ENCODE peak calls at places on chromosomes 13 and 19, in five cellular contexts. A is H1, R is neuronal stem cell, E is mesenchymal stem cell, D is trophoblast cell. S is an unnamed sample.

GRCh38 chr13:114065926-114066774 is 66.3 kb downstream of the RASA3 start:
- DNase-seq in A (no peak), R (no peak), E (no peak), D (no peak), S (no peak)

GRCh38 chr19:6061420-6062130 is 48.7 kb downstream of the RFX2 start:
- DNase-seq in A (no peak), R (no peak), E (no peak), D (no peak), S (no peak)

GRCh38 chr19:43721469-43722048 is 5.7 kb downstream of the IRGC start:
- DNase-seq in A (no peak), R (no peak), E (no peak), D (no peak), S (no peak)

GRCh38 chr19:3784607-3785463 is 1.3 kb downstream of the MATK start:
- DNase-seq in A (peak; percentile 56), R (no peak), E (no peak), D (no peak), S (peak; percentile 27)

GRCh38 chr19:10018219-10018618 is 4.9 kb downstream of the RDH8 start:
- DNase-seq in A (no peak), R (no peak), E (peak; percentile 4), D (no peak), S (no peak)

GRCh38 chr19:36939153-36939552 is 23.0 kb downstream of the ZNF568 start:
- DNase-seq in A (no peak), R (no peak), E (no peak), D (no peak), S (no peak)

GRCh38 chr13:76503756-76504155 is 382.4 kb downstream of the KCTD12 start:
- DNase-seq in A (no peak), R (no peak), E (no peak), D (no peak), S (no peak)

GRCh38 chr19:14830702-14831101 is 4.3 kb downstream of the OR7A5 start:
- DNase-seq in A (no peak), R (no peak), E (no peak), D (no peak), S (no peak)

GRCh38 chr13:106561551-106562170 is 6.3 kb downstream of the ARGLU1 start:
- DNase-seq in A (no peak), R (no peak), E (peak; percentile 64), D (no peak), S (no peak)

GRCh38 chr13:22427783-22428182 is 753.0 kb upstream of the SGCG start:
- DNase-seq in A (no peak), R (no peak), E (no peak), D (no peak), S (no peak)

GRCh38 chr19:6481541-6482342 is at the start of gene DENND1C:
- DNase-seq in A (peak; percentile 65), R (no peak), E (no peak), D (no peak), S (peak; percentile 61)

GRCh38 chr19:1459479-1459878 is 9.6 kb downstream of the APC2 start:
- DNase-seq in A (no peak), R (no peak), E (no peak), D (no peak), S (no peak)

GRCh38 chr13:105608132-105608531 is 927.3 kb downstream of the EFNB2 start:
- DNase-seq in A (no peak), R (no peak), E (no peak), D (no peak), S (no peak)

GRCh38 chr19:18282021-18282787 is 782 bp upstream of the JUND start:
- DNase-seq in A (no peak), R (no peak), E (no peak), D (no peak), S (no peak)

GRCh38 chr13:50389726-50390125 is 374.5 kb downstream of the KCNRG start:
- DNase-seq in A (no peak), R (no peak), E (no peak), D (no peak), S (no peak)

GRCh38 chr13:89514534-89515312 is 1832.8 kb upstream of the MIR17HG start:
- DNase-seq in A (no peak), R (peak; percentile 53), E (peak; percentile 63), D (no peak), S (no peak)

GRCh38 chr13:113887700-113888201 is 23.9 kb upstream of the GAS6 start:
- DNase-seq in A (no peak), R (no peak), E (no peak), D (no peak), S (no peak)

GRCh38 chr19:12880551-12881171 is 588 bp downstream of the DNASE2 start:
- DNase-seq in A (no peak), R (no peak), E (no peak), D (no peak), S (peak; percentile 53)

GRCh38 chr13:39810091-39810877 is 154.8 kb downstream of the COG6 start:
- DNase-seq in A (no peak), R (no peak), E (no peak), D (peak; percentile 27), S (no peak)

GRCh38 chr13:40585911-40586471 is 80.5 kb downstream of the FOXO1 start:
- DNase-seq in A (no peak), R (no peak), E (no peak), D (no peak), S (no peak)

GRCh38 chr13:41196620-41197019 is 2.3 kb upstream of the KBTBD7 start:
- DNase-seq in A (no peak), R (no peak), E (no peak), D (no peak), S (no peak)

GRCh38 chr19:3398114-3398899 is 31.9 kb downstream of the NFIC start:
- DNase-seq in A (no peak), R (no peak), E (peak; percentile 55), D (no peak), S (peak; percentile 51)

GRCh38 chr19:23943411-23943810 is 28.7 kb downstream of the ZNF726 start:
- DNase-seq in A (no peak), R (no peak), E (no peak), D (no peak), S (no peak)

GRCh38 chr19:23949611-23950010 is 34.9 kb downstream of the ZNF726 start:
- DNase-seq in A (no peak), R (no peak), E (peak; percentile 3), D (no peak), S (no peak)

DNA sequence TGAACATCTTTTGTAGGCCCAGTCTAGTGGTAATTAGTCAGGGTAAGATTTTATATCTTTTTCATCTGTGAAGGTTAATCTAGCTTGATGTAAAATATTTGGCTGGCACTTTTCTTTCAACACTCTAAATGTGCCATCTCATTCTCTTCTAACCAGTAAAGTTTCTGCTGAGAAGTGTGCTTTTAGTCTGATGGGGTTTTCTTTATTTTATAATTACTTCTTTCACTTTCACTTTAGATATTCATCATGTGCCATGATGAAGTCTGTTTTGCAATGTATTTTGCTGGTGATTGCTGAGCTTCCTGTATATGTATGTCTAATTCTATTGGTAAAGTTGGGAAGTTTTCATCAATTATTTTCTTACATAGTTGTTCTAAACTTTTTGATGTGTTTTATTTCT is 31.9 kb downstream of the ZNF726 start:
- DNase-seq in A (no peak), R (no peak), E (no peak), D (no peak), S (no peak)
- H2BK12ac ChIP-seq in A (no peak overlapping the region), R (no peak overlapping the region), E (no peak overlapping the region), D (no peak overlapping the region), S (no peak overlapping the region)

GRCh38 chr13:110309661-110310524 is 2.8 kb downstream of the COL4A2 start:
- DNase-seq in A (no peak), R (no peak), E (no peak), D (no peak), S (peak; percentile 15)
- H4K8ac ChIP-seq in A (no peak overlapping the region), R (no peak overlapping the region), E (no peak overlapping the region), D (no peak overlapping the region), S (no peak overlapping the region)

DNA sequence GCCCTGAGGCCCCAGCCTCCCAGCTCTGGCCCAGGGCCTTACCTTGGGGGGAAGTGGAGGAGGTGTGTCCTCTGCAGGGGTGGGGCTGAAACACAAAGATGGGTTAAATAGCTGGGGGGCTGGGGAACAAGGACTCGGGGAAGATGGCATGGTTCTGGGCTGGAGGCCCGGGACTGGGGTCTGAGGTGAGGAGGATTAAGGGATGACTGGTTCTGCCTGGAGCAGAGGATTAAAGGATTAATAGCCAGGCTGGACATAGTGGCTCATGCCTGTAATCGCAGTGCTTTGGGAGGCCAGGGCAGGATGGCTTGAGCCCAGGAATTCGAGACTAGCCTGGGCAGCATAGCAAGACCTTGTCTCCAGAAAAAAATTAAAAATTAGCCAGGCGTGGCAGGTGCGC is 11.6 kb downstream of the MAP4K1 start:
- DNase-seq in A (no peak), R (no peak), E (no peak), D (no peak), S (no peak)
- H2BK12ac ChIP-seq in A (peak overlapping the region; percentile 2), R (peak overlapping the region; percentile 22), E (no peak overlapping the region), D (no peak overlapping the region), S (no peak overlapping the region)

DNA sequence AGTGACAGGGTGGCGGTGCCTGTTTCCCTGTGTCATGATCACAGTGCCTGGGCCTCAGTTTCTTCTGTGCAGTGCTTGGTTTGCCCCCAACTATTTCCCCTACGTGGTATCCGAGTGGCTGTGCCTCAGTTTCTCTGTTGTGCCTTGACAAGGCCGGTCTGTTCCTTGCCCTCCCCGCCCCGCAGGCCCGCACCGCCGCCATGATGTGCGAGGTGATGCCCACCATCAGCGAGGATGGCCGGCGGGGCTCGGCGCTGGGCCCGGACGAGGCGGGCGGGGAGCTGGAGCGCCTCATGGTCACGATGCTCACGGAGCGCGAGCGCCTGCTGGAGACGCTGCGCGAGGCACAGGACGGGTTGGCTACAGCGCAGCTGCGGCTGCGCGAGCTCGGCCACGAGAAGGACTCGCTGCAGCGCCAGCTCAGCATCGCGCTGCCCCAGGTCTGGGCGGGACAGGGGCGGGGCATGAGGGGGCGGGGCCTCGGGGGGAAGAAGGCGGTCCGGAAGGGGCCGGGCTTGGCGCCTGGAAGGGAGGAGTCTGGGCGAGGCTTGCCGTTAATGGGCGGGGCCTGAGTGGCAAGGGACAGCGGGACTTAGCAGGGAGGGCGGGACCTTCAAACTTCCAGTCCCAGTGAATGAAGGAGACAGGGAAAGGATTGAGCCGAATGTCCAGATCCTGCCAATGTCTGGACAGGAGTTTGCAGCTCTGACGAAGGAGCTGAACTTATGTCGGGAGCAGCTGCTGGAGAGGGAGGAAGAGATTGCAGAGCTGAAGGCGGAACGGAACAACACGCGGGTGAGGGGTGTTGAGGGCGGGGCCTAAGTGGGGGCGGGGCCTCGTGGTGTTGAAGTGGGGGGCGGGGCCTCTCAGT is 8.6 kb downstream of the PPFIA3 start:
- DNase-seq in A (peak; percentile 97), R (peak; percentile 98), E (peak; percentile 98), D (peak; percentile 96), S (peak; percentile 97)
- H4K8ac ChIP-seq in A (peak overlapping the region; percentile 84), R (peak overlapping the region; percentile 93), E (peak overlapping the region; percentile 66), D (peak overlapping the region; percentile 80), S (no peak overlapping the region)

GRCh38 chr19:54255105-54255775 is 1.8 kb downstream of the LILRB5 start:
- DNase-seq in A (peak; percentile 41), R (no peak), E (no peak), D (no peak), S (peak; percentile 33)
- H2BK12ac ChIP-seq in A (peak overlapping the region; percentile 27), R (no peak overlapping the region), E (no peak overlapping the region), D (no peak overlapping the region), S (no peak overlapping the region)

DNA sequence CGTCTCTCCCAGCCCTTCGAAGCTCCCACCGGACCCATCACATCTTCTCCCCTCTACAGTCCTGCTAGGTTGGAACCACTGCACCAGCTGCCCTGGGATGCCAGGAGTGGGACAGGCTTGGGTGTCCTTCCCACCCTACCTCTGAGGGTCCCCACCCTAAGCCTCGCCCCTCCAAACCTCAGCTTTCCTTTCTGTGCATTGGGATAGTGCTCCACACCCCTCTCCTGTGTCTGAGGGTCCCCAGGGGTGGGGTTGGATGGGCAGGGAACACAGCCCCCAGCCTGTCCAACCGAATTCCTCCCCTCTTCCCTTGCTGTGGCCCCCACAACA is 1.9 kb upstream of the BCL3 start:
- DNase-seq in A (no peak), R (no peak), E (no peak), D (no peak), S (no peak)
- H4K8ac ChIP-seq in A (no peak overlapping the region), R (no peak overlapping the region), E (peak overlapping the region; percentile 92), D (no peak overlapping the region), S (no peak overlapping the region)